ENCODE peak calls at places on chromosomes 5 and 9, in six cellular contexts. D is T-helper 2 cell, H is choroid plexus epithelial cell, K is tibial nerve, S is mammary epithelial cell, B is fibroblast of pulmonary artery. W is an unnamed sample.

GRCh38 chr9:114451707-114452031 is 53.6 kb downstream of the WHRN start:
- DNase-seq in D (no peak), H (no peak), K (no peak), S (no peak), B (no peak), W (no peak)

GRCh38 chr9:124260769-124261603 is 3.2 kb downstream of the NEK6 start:
- DNase-seq in D (no peak), H (peak), K (no peak), S (peak), B (peak), W (no peak)

GRCh38 chr9:134328341-134328840 is 2.1 kb downstream of the RXRA start:
- DNase-seq in D (no peak), H (peak), K (no peak), S (peak), B (no peak), W (no peak)

GRCh38 chr5:171739246-171739645 is 46.4 kb upstream of the SMIM23 start:
- DNase-seq in D (no peak), H (no peak), K (no peak), S (no peak), B (no peak), W (no peak)

GRCh38 chr5:10307206-10308148 is at the start of gene CMBL:
- DNase-seq in D (no peak), H (peak), K (no peak), S (peak), B (peak), W (no peak)

GRCh38 chr9:132804576-132805295 is 73.3 kb downstream of the AK8 start:
- DNase-seq in D (no peak), H (no peak), K (no peak), S (no peak), B (no peak), W (no peak)

GRCh38 chr9:6757988-6758417 is 230 bp downstream of the KDM4C start:
- DNase-seq in D (no peak), H (no peak), K (peak), S (no peak), B (no peak), W (no peak)

GRCh38 chr5:27158775-27159174 is 120.4 kb upstream of the CDH9 start:
- DNase-seq in D (no peak), H (peak), K (no peak), S (peak), B (no peak), W (no peak)

GRCh38 chr9:135167839-135168378 is 80.4 kb downstream of the OLFM1 start:
- DNase-seq in D (no peak), H (no peak), K (no peak), S (no peak), B (no peak), W (no peak)

GRCh38 chr5:133990396-133990795 is 14.4 kb downstream of the VDAC1 start:
- DNase-seq in D (no peak), H (no peak), K (no peak), S (no peak), B (no peak), W (no peak)

GRCh38 chr5:107112207-107112606 is 558.5 kb downstream of the EFNA5 start:
- DNase-seq in D (no peak), H (no peak), K (no peak), S (no peak), B (no peak), W (no peak)

GRCh38 chr9:123940721-123941534 is 11.0 kb upstream of the DENND1A start:
- DNase-seq in D (no peak), H (no peak), K (no peak), S (no peak), B (no peak), W (no peak)

GRCh38 chr5:119681734-119682133 is 52.4 kb downstream of the FAM170A start:
- DNase-seq in D (no peak), H (no peak), K (no peak), S (no peak), B (no peak), W (no peak)

GRCh38 chr5:37723147-37723961 is 116.5 kb downstream of the GDNF start:
- DNase-seq in D (no peak), H (peak), K (no peak), S (no peak), B (no peak), W (no peak)

GRCh38 chr9:73531658-73532057 is 380.0 kb downstream of the ANXA1 start:
- DNase-seq in D (no peak), H (no peak), K (no peak), S (no peak), B (no peak), W (no peak)

GRCh38 chr5:142000709-142001484 is 11.9 kb downstream of the GNPDA1 start:
- DNase-seq in D (no peak), H (peak), K (no peak), S (no peak), B (peak), W (no peak)

GRCh38 chr5:119417891-119418781 is 34.2 kb upstream of the HSD17B4 start:
- DNase-seq in D (no peak), H (peak), K (no peak), S (peak), B (peak), W (no peak)

GRCh38 chr9:133354766-133355165 is 1.5 kb downstream of the SURF1 start:
- DNase-seq in D (no peak), H (no peak), K (no peak), S (no peak), B (no peak), W (no peak)

GRCh38 chr9:87422999-87423398 is 74.7 kb upstream of the DAPK1 start:
- DNase-seq in D (no peak), H (no peak), K (no peak), S (no peak), B (peak), W (no peak)

GRCh38 chr9:129595323-129595741 is 25.6 kb downstream of the C9orf50 start:
- DNase-seq in D (no peak), H (peak), K (no peak), S (no peak), B (no peak), W (no peak)

GRCh38 chr5:37900692-37901091 is 60.9 kb upstream of the GDNF start:
- DNase-seq in D (no peak), H (peak), K (peak), S (peak), B (peak), W (no peak)

GRCh38 chr9:95429096-95429495 is 87.7 kb downstream of the PTCH1 start:
- DNase-seq in D (no peak), H (peak), K (no peak), S (no peak), B (no peak), W (no peak)